ENCODE peak calls at places on chromosomes 11 and 22, in seven cellular contexts. F is GM23248, D is PC-9, Z is OCI-LY7, B is PC-3, W is HCT116, E is GM23338. A is an unnamed sample.

GRCh38 chr11:48129697-48130395 is 86.8 kb upstream of the OR4B1 start:
- DNase-seq in D (no peak), Z (no peak), B (no peak), E (no peak), W (no peak), F (no peak), A (no peak)

GRCh38 chr11:27912916-27913315 is 195.0 kb downstream of the KIF18A start:
- DNase-seq in W (no peak), B (no peak), F (no peak), Z (no peak), D (no peak), E (no peak), A (no peak)

GRCh38 chr22:25170426-25170980 is 29.2 kb upstream of the CRYBB3 start:
- DNase-seq in F (no peak), E (no peak), B (no peak), D (no peak), W (no peak), Z (no peak), A (no peak)

GRCh38 chr22:42889290-42889689 is 32.2 kb upstream of the ARFGAP3 start:
- DNase-seq in E (no peak), D (no peak), Z (no peak), W (no peak), F (no peak), B (no peak), A (no peak)

GRCh38 chr11:64859542-64860414 is 15.3 kb upstream of the CDC42BPG start:
- DNase-seq in D (no peak), W (no peak), B (no peak), F (no peak), E (no peak), Z (peak; percentile 85), A (no peak)

GRCh38 chr11:42239102-42239501 is 779.6 kb upstream of the LRRC4C start:
- DNase-seq in F (peak; percentile 17), W (no peak), D (no peak), E (no peak), Z (no peak), B (peak; percentile 83), A (no peak)

GRCh38 chr22:46654426-46654825 is 34.2 kb downstream of the GRAMD4 start:
- DNase-seq in E (no peak), F (no peak), D (no peak), W (no peak), B (no peak), Z (no peak), A (no peak)

GRCh38 chr22:36244522-36245391 is 5.4 kb upstream of the APOL2 start:
- DNase-seq in E (no peak), D (no peak), W (no peak), F (peak; percentile 55), B (no peak), Z (no peak), A (no peak)

GRCh38 chr22:42769574-42770447 is 49.1 kb upstream of the A4GALT start:
- DNase-seq in E (no peak), Z (peak; percentile 74), W (no peak), D (peak; percentile 43), F (peak; percentile 86), B (no peak), A (no peak)

GRCh38 chr11:72225411-72225951 is 914 bp downstream of the INPPL1 start:
- DNase-seq in Z (peak; percentile 43), W (no peak), E (peak; percentile 27), D (no peak), B (peak; percentile 31), F (peak; percentile 45), A (peak; percentile 42)

GRCh38 chr11:33320814-33321330 is 63.7 kb downstream of the HIPK3 start:
- DNase-seq in Z (no peak), F (no peak), B (no peak), W (no peak), E (no peak), D (no peak), A (no peak)

GRCh38 chr11:33321483-33321882 is 64.3 kb downstream of the HIPK3 start:
- DNase-seq in Z (peak; percentile 10), E (no peak), F (no peak), B (no peak), W (no peak), D (no peak), A (no peak)

GRCh38 chr11:33315822-33316221 is 58.6 kb downstream of the HIPK3 start:
- DNase-seq in F (no peak), E (no peak), Z (no peak), D (no peak), B (no peak), W (no peak), A (no peak)

GRCh38 chr11:33319965-33320813 is 63.0 kb downstream of the HIPK3 start:
- DNase-seq in W (no peak), D (no peak), B (no peak), Z (no peak), E (peak; percentile 25), F (no peak), A (no peak)

GRCh38 chr11:33317662-33318061 is 60.5 kb downstream of the HIPK3 start:
- DNase-seq in B (peak; percentile 24), W (no peak), E (no peak), Z (no peak), D (no peak), F (peak; percentile 72), A (no peak)
- H3K9me2 ChIP-seq in B (no peaks in the 10 kb centered on the region), W (no peaks in the 10 kb centered on the region), E (no peaks in the 10 kb centered on the region), Z (no peaks in the 10 kb centered on the region), D (no peaks in the 10 kb centered on the region), F (no peaks in the 10 kb centered on the region), A (no peaks in the 10 kb centered on the region)

GRCh38 chr11:33055361-33055760 is 16.0 kb downstream of the TCP11L1 start:
- DNase-seq in F (no peak), B (no peak), E (no peak), D (no peak), Z (no peak), W (no peak), A (peak; percentile 53)

GRCh38 chr11:33052241-33052640 is 12.9 kb downstream of the TCP11L1 start:
- DNase-seq in D (no peak), E (no peak), W (no peak), Z (no peak), F (no peak), B (no peak), A (no peak)
- H3K9me2 ChIP-seq in D (peaks cover 3% of the 10 kb centered on the region), E (no peaks in the 10 kb centered on the region), W (no peaks in the 10 kb centered on the region), Z (no peaks in the 10 kb centered on the region), F (no peaks in the 10 kb centered on the region), B (no peaks in the 10 kb centered on the region), A (no peaks in the 10 kb centered on the region)

DNA sequence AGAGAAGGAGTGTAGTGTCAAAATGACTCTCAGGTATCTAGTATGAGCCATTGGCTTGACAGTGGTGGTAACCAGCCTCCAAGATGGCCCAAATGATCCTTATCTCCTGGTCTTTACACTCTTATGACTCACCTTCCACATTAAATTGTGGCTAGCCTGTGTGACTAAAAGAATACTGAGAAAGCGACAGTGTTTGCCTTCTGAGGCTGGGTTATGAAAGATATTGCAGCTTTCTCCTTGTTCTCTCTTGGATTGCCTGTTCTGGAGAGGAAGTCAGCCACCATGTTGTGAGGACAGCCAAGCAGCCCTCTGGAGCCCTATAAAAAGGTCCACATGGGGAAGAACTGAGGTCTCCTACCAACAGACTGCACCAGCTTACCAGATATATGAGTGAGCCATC is 15.8 kb downstream of the C11orf71 start:
- DNase-seq in D (no peak), Z (no peak), B (peak; percentile 72), F (no peak), E (no peak), W (no peak), A (no peak)
- H3K9me2 ChIP-seq in D (no peaks in the 10 kb centered on the region), Z (no peaks in the 10 kb centered on the region), B (no peaks in the 10 kb centered on the region), F (no peaks in the 10 kb centered on the region), E (peaks cover 8% of the 10 kb centered on the region), W (no peaks in the 10 kb centered on the region), A (no peaks in the 10 kb centered on the region)

DNA sequence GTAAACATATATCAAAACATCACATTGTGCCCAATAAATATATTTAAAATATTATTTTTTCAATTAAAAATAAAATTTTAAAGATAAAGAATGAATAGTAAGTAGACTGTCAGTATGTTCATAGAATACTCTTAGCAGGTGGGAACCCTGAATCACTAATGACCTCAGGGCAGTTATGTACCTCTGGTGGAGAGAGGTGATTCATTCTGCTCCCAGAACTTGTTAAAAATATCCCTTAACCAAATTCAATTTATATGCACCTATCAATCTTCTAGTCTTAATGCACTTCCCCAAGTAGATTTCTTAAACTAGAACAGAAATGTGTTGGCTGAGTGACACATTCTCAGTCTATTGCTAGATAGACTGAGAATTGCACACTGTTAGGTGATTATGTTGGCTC is 183.9 kb upstream of the SYN3 start:
- DNase-seq in D (no peak), E (no peak), Z (no peak), W (no peak), B (no peak), F (no peak), A (no peak)
- H3K9me2 ChIP-seq in D (no peaks in the 10 kb centered on the region), E (no peaks in the 10 kb centered on the region), Z (no peaks in the 10 kb centered on the region), W (no peaks in the 10 kb centered on the region), B (no peaks in the 10 kb centered on the region), F (no peaks in the 10 kb centered on the region), A (no peaks in the 10 kb centered on the region)

A was measured in SK-N-SH.